ENCODE peak calls at places on chromosomes 7 and 10, in six cellular contexts. N, M, G, U, A and T are unnamed samples.

GRCh38 chr7:42314696-42315095 is 77.7 kb upstream of the GLI3 start:
- DNase-seq in G (no peak), M (no peak), N (no peak), A (no peak), U (no peak), T (no peak)

GRCh38 chr10:110844617-110844881 is 27.2 kb upstream of the PDCD4 start:
- DNase-seq in M (no peak), G (no peak), N (no peak), A (no peak), U (no peak), T (no peak)

GRCh38 chr7:124780056-124780455 is 14.5 kb upstream of the GPR37 start:
- DNase-seq in M (no peak), N (no peak), G (no peak), U (no peak), A (no peak), T (no peak)

GRCh38 chr10:128574616-128575210 is 448.5 kb upstream of the MKI67 start:
- DNase-seq in U (no peak), M (no peak), N (no peak), A (no peak), G (no peak), T (no peak)

GRCh38 chr7:43039346-43039745 is 73.1 kb upstream of the HECW1 start:
- DNase-seq in N (no peak), M (no peak), G (no peak), U (peak), A (no peak), T (no peak)

GRCh38 chr7:157488966-157489365 is 152.2 kb downstream of the DNAJB6 start:
- DNase-seq in A (peak), G (no peak), U (no peak), N (no peak), M (no peak), T (no peak)

GRCh38 chr7:21140622-21141021 is 287.3 kb upstream of the SP4 start:
- DNase-seq in M (no peak), A (no peak), G (no peak), N (no peak), U (no peak), T (no peak)

GRCh38 chr10:89357955-89358354 is 19.9 kb upstream of the IFIT1B start:
- DNase-seq in N (no peak), G (no peak), A (no peak), M (no peak), U (peak), T (no peak)

GRCh38 chr10:65394898-65395297 is 1530.9 kb upstream of the LRRTM3 start:
- DNase-seq in U (no peak), G (no peak), A (no peak), N (no peak), M (no peak), T (no peak)

GRCh38 chr10:86798030-86798429 is 41.6 kb downstream of the BMPR1A start:
- DNase-seq in N (no peak), A (no peak), G (no peak), M (no peak), U (no peak), T (no peak)

GRCh38 chr7:18117482-18117881 is 89.8 kb upstream of the PRPS1L1 start:
- DNase-seq in U (no peak), M (no peak), A (no peak), G (no peak), N (no peak), T (no peak)

GRCh38 chr10:58175990-58176910 is 91.4 kb downstream of the IPMK start:
- DNase-seq in G (no peak), N (no peak), U (peak), M (no peak), A (no peak), T (no peak)

GRCh38 chr10:104479906-104480579 is 126.4 kb downstream of the CFAP58 start:
- DNase-seq in G (no peak), M (no peak), A (no peak), N (no peak), U (no peak), T (no peak)

GRCh38 chr10:124867304-124867703 is 65.7 kb downstream of the ABRAXAS2 start:
- DNase-seq in U (peak), M (no peak), N (no peak), G (no peak), A (no peak), T (no peak)

GRCh38 chr7:80273327-80273726 is 138.7 kb downstream of the GNAI1 start:
- DNase-seq in U (no peak), A (no peak), N (no peak), M (no peak), G (no peak), T (no peak)

GRCh38 chr10:131818510-131819234 is 82.1 kb upstream of the PPP2R2D start:
- DNase-seq in A (peak), G (no peak), N (no peak), M (no peak), U (no peak), T (peak)

GRCh38 chr7:132307465-132307864 is 268.8 kb downstream of the PLXNA4 start:
- DNase-seq in G (no peak), A (no peak), U (no peak), N (no peak), M (no peak), T (no peak)

GRCh38 chr10:33982995-33983394 is 648.5 kb upstream of the NRP1 start:
- DNase-seq in M (no peak), U (no peak), A (no peak), G (no peak), N (no peak), T (no peak)

GRCh38 chr10:120394446-120394845 is 62.6 kb upstream of the PLPP4 start:
- DNase-seq in A (no peak), N (no peak), M (no peak), U (no peak), G (no peak), T (no peak)

GRCh38 chr10:127649642-127650041 is 87.3 kb upstream of the FOXI2 start:
- DNase-seq in U (peak), N (no peak), G (no peak), A (no peak), M (no peak), T (no peak)

GRCh38 chr10:5600908-5601307 is 65.5 kb downstream of the ASB13 start:
- DNase-seq in U (no peak), G (no peak), M (no peak), N (no peak), A (no peak), T (no peak)

GRCh38 chr7:5466551-5466950 is 42.9 kb upstream of the TNRC18 start:
- DNase-seq in N (no peak), A (no peak), M (no peak), G (no peak), U (no peak), T (no peak)

GRCh38 chr10:131675104-131675503 is 225.7 kb upstream of the PPP2R2D start:
- DNase-seq in N (no peak), U (no peak), A (no peak), G (no peak), M (no peak), T (no peak)

GRCh38 chr7:151411551-151411950 is 1.7 kb upstream of the WDR86 start:
- DNase-seq in A (no peak), N (peak), M (no peak), G (no peak), U (peak), T (no peak)

GRCh38 chr7:25895792-25896171 is 256.2 kb upstream of the NFE2L3 start:
- DNase-seq in U (no peak), G (no peak), N (no peak), M (no peak), A (no peak), T (no peak)

GRCh38 chr10:106764360-106764759 is 400.1 kb downstream of the SORCS1 start:
- DNase-seq in U (no peak), A (no peak), G (no peak), N (no peak), M (no peak), T (no peak)

GRCh38 chr10:47359626-47360418 is 11.7 kb downstream of the RBP3 start:
- DNase-seq in M (no peak), N (no peak), G (no peak), A (no peak), U (no peak), T (no peak)

GRCh38 chr7:82109288-82109687 is 334.3 kb downstream of the CACNA2D1 start:
- DNase-seq in U (peak), N (no peak), G (no peak), M (no peak), A (no peak), T (no peak)

GRCh38 chr7:600935-601334 is 81.3 kb upstream of the PDGFA start:
- DNase-seq in N (no peak), M (no peak), G (no peak), A (no peak), U (no peak), T (no peak)

GRCh38 chr7:597348-598178 is 77.9 kb upstream of the PDGFA start:
- DNase-seq in U (peak), M (no peak), G (no peak), A (no peak), N (no peak), T (no peak)

GRCh38 chr7:596819-597182 is 77.2 kb upstream of the PDGFA start:
- DNase-seq in U (no peak), G (no peak), A (no peak), N (no peak), M (no peak), T (no peak)

GRCh38 chr7:600149-600814 is 80.6 kb upstream of the PDGFA start:
- DNase-seq in U (no peak), M (no peak), N (no peak), A (no peak), G (no peak), T (no peak)

DNA sequence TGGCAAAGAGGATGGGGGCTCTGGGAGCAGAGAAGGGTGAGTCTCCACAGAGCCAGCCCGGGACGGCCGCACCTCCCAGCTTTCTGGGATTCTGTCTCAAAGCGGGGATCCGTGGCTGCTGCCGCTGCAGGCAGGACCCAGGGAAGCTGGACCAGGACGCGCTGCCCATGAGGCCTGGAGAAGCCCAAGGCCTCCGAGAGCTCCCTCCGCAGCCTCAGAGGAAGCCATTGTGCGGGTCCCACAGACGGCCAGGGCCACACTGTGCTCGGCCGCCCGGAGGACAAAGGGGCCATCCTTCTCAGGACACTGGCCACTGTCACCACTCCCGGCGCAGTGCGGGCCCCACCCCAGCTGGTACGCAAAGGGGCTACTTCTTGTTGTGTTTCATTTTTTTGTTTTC is 79.3 kb upstream of the PDGFA start:
- DNase-seq in G (no peak), M (no peak), N (no peak), U (no peak), A (no peak), T (no peak)
- TF ChIP-seq POLR2A in G (no peak), M (no peak), N (no peak), U (no peak), A (no peak), T (no peak)

GRCh38 chr10:129963831-129964501 is at the start of gene EBF3:
- DNase-seq in A (peak), G (peak), U (peak), N (peak), M (no peak), T (no peak)
- TF ChIP-seq POLR2A in A (no peak), G (no peak), U (peak), N (no peak), M (no peak), T (no peak)

DNA sequence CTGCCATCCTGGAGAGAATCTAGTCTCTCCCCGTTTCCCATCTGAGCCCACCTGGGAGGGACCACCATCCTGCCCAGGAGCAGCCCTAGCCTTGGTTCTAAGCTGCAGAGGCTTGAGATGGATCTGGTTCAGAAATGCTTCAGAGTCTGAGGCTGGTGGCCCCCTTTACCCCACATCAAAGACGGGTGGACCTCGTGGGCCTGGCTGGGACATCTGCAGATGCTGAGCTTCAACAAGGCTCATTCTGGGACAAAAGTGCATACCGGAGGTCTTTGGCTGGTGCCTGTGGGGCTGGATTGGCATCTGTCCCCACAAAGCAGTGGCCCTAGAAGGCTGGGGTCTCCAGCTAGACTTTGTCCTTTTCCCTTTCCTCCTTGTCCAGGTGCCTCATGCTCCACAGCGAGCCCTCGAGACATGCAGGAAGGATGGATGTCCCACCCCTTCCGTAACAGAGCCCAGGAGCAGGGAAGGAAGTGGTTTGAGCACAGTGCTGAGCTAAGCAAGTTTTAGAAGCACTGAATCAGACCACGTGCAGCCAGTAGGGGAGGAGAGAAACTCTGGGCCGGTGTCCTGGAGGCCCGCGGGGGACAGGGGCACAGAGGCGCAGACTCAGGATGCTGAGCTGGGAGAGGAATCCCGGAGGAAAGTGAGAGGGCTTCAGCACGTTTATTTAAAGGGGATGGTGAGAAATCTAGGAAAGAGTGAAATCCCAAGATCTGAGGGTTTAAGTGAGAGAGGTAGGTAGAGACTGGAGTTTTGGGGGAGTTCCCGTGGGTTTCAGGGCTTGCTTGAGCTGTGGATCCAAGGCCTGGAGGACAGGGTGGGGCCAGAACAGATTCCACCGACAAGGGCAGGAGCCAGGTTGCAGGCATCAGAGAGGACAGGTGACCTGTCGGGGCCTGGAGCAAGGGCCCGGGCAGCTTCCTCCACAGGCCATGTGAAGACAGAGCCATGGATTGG is 4.6 kb upstream of the IRF5 start:
- DNase-seq in N (no peak), G (peak), U (no peak), M (no peak), A (no peak), T (no peak)
- TF ChIP-seq POLR2A in N (no peak), G (no peak), U (no peak), M (no peak), A (no peak), T (no peak)

GRCh38 chr7:102398543-102398942 is 2.4 kb downstream of the PRKRIP1 start:
- DNase-seq in M (no peak), N (no peak), G (no peak), U (no peak), A (no peak), T (no peak)

GRCh38 chr7:102395620-102395957 is 574 bp upstream of the PRKRIP1 start:
- DNase-seq in A (no peak), N (no peak), M (no peak), G (no peak), U (peak), T (no peak)

GRCh38 chr7:102393467-102393866 is 2.7 kb upstream of the PRKRIP1 start:
- DNase-seq in M (no peak), N (no peak), A (no peak), U (no peak), G (no peak), T (no peak)

GRCh38 chr7:102396710-102397019 is 502 bp downstream of the PRKRIP1 start:
- DNase-seq in G (no peak), U (no peak), N (no peak), A (no peak), M (no peak), T (no peak)

DNA sequence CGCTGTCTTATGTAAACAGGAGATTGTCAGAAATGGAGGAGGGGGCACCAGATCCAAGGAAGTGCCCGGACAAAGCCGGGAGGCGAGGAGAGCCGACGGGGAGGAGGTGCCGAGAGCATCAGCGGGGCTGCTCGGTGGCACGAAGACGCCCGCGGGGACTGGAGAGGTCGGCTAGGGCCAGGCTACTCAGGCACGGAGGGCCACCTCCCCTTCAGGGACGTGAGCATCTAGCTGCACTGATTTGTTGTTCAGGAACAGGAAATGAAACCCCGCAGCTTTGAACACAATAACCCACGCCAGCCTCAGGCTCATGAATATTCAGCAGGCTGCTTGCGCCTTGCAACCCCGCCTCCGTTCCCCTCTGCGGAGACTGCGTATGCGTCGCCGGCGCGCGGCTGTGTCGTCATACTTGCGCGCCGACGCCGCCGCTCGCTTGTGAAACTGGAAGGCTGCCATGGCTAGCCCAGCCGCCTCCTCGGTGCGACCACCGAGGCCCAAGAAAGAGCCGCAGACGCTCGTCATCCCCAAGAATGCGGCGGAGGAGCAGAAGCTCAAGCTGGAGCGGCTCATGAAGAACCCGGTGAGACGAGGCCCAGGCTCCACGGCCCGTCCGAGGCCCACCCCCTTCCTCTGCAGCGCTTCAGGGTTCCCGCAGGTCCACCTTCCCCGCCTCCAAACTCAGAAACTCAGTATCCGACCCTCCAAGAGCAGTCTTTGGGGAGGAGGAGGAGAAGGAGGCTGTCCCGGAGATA is at the start of gene PRKRIP1:
- DNase-seq in U (peak), G (peak), N (peak), M (peak), A (peak), T (peak)
- TF ChIP-seq POLR2A in U (peak), G (no peak), N (peak), M (no peak), A (no peak), T (peak)

GRCh38 chr7:103296901-103297836 is at the start of gene PMPCB:
- DNase-seq in U (peak), G (peak), A (peak), M (peak), N (peak), T (peak)
- TF ChIP-seq POLR2A in U (peak), G (no peak), A (no peak), M (no peak), N (peak), T (peak)

GRCh38 chr7:130942211-130942964 is 208.4 kb upstream of the KLF14 start:
- DNase-seq in A (peak), M (no peak), N (peak), U (no peak), G (peak), T (no peak)
- TF ChIP-seq POLR2A in A (no peak), M (peak), N (no peak), U (no peak), G (no peak), T (peak)

GRCh38 chr10:102461187-102462054 is 10.1 kb upstream of the C10orf95 start:
- DNase-seq in A (peak), M (peak), U (peak), G (peak), N (peak), T (peak)
- TF ChIP-seq POLR2A in A (no peak), M (no peak), U (no peak), G (no peak), N (peak), T (no peak)